ENCODE peak calls at places on chromosome X, in five cellular contexts. One of them, this sample, is unnamed. For H3K4me1, the result is how much of the 10 kb centered on the place peaks cover.

GRCh38 chrX:106959897-106960296 is 39.7 kb downstream of the CLDN2 start:
- DNase-seq in GM23338: peak
- DNase-seq in fibroblast of lung: no peak
- DNase-seq in HCT116: no peak
- DNase-seq in A549: peak
- DNase-seq in this sample: peak

GRCh38 chrX:130118396-130118795 is 8.1 kb upstream of the ELF4 start:
- DNase-seq in fibroblast of lung: peak
- DNase-seq in GM23338: no peak
- DNase-seq in HCT116: no peak
- DNase-seq in A549: no peak
- DNase-seq in this sample: peak

GRCh38 chrX:42821803-42822443 is 44.0 kb upstream of the PPP1R2C start:
- DNase-seq in GM23338: no peak
- DNase-seq in A549: no peak
- DNase-seq in fibroblast of lung: no peak
- DNase-seq in HCT116: no peak
- DNase-seq in this sample: no peak

GRCh38 chrX:45959567-45959966 is 585.7 kb downstream of the ZNF674 start:
- DNase-seq in HCT116: no peak
- DNase-seq in A549: no peak
- DNase-seq in GM23338: no peak
- DNase-seq in fibroblast of lung: no peak
- DNase-seq in this sample: no peak

GRCh38 chrX:39813631-39814246 is 284.0 kb downstream of the BCOR start:
- DNase-seq in fibroblast of lung: peak
- DNase-seq in HCT116: no peak
- DNase-seq in GM23338: no peak
- DNase-seq in A549: no peak
- DNase-seq in this sample: peak

GRCh38 chrX:47191806-47192401 is 1.7 kb upstream of the UBA1 start:
- DNase-seq in GM23338: no peak
- DNase-seq in HCT116: no peak
- DNase-seq in fibroblast of lung: no peak
- DNase-seq in A549: no peak
- DNase-seq in this sample: no peak

GRCh38 chrX:128807367-128807766 is 715.9 kb downstream of the SMARCA1 start:
- DNase-seq in HCT116: no peak
- DNase-seq in GM23338: peak
- DNase-seq in fibroblast of lung: no peak
- DNase-seq in A549: no peak
- DNase-seq in this sample: no peak

GRCh38 chrX:22373766-22374165 is 101.1 kb downstream of the CBLL2 start:
- DNase-seq in A549: no peak
- DNase-seq in GM23338: no peak
- DNase-seq in fibroblast of lung: no peak
- DNase-seq in HCT116: no peak
- DNase-seq in this sample: no peak

GRCh38 chrX:132732236-132732635 is 226.2 kb downstream of the HS6ST2 start:
- DNase-seq in GM23338: no peak
- DNase-seq in A549: no peak
- DNase-seq in fibroblast of lung: no peak
- DNase-seq in HCT116: no peak
- DNase-seq in this sample: no peak

GRCh38 chrX:72125331-72126047 is 6.2 kb downstream of the RTL5 start:
- DNase-seq in fibroblast of lung: no peak
- DNase-seq in A549: no peak
- DNase-seq in HCT116: no peak
- DNase-seq in GM23338: no peak
- DNase-seq in this sample: no peak

GRCh38 chrX:119617511-119618164 is 11.4 kb upstream of the NKRF start:
- DNase-seq in GM23338: peak
- DNase-seq in HCT116: no peak
- DNase-seq in fibroblast of lung: no peak
- DNase-seq in A549: no peak
- DNase-seq in this sample: no peak
- H3K4me2 ChIP-seq in GM23338: peak
- H3K4me2 ChIP-seq in HCT116: no peak
- H3K4me2 ChIP-seq in fibroblast of lung: no peak
- H3K4me2 ChIP-seq in A549: no peak
- H3K4me2 ChIP-seq in this sample: no peak

DNA sequence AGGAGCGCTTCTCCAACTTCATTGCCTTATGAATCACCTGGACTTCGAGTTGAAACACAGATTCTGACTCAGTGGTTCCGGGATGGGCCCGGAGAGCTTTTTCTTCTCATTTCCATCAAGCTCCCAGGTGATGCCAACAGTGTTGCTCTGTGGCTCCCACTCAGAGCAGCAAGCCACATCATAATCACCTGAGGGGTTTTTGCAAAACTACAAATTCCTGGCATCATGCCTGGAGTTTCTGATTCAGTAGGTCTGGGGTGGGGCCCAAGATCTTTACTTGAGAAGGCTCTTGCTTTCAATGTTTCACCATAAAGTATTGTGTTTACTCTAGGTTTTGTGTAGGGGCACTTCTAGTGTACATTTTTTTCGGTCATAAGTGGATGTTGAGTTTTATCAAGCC is 7.0 kb downstream of the MTM1 start:
- DNase-seq in A549: no peak
- DNase-seq in GM23338: no peak
- DNase-seq in fibroblast of lung: peak
- DNase-seq in HCT116: peak
- DNase-seq in this sample: peak
- H3K4me1 ChIP-seq in A549: half or more
- H3K4me1 ChIP-seq in GM23338: under half
- H3K4me1 ChIP-seq in fibroblast of lung: under half
- H3K4me1 ChIP-seq in HCT116: under half
- H3K4me1 ChIP-seq in this sample: under half

DNA sequence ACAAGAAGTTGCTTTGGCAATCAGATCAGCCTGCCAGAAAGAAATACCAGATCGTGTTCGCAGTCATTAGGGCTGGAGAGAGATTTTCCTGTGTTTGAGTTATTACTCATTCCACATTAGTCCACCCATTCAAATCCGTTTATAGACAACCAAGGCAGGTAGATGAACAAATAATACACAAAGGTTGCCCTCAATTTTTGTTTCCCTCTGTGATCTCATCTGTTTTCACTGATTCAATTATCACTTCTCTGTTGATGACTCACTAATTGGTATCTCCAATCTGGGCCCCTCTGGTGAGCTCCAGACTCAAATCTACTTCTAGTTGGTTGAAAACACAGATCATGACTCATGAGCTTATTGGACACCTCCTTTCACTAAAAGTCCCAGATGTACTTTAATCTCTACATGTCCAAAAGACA is 54.5 kb downstream of the CHM start:
- DNase-seq in GM23338: no peak
- DNase-seq in fibroblast of lung: peak
- DNase-seq in A549: no peak
- DNase-seq in HCT116: peak
- DNase-seq in this sample: peak
- H3K4me2 ChIP-seq in GM23338: no peak
- H3K4me2 ChIP-seq in fibroblast of lung: no peak
- H3K4me2 ChIP-seq in A549: peak
- H3K4me2 ChIP-seq in HCT116: peak
- H3K4me2 ChIP-seq in this sample: peak

GRCh38 chrX:7228226-7228625 is 80.3 kb upstream of the PUDP start:
- DNase-seq in A549: no peak
- DNase-seq in GM23338: no peak
- DNase-seq in HCT116: no peak
- DNase-seq in fibroblast of lung: no peak
- DNase-seq in this sample: no peak

GRCh38 chrX:7223271-7223670 is 75.3 kb upstream of the PUDP start:
- DNase-seq in A549: no peak
- DNase-seq in fibroblast of lung: no peak
- DNase-seq in HCT116: no peak
- DNase-seq in GM23338: no peak
- DNase-seq in this sample: no peak

DNA sequence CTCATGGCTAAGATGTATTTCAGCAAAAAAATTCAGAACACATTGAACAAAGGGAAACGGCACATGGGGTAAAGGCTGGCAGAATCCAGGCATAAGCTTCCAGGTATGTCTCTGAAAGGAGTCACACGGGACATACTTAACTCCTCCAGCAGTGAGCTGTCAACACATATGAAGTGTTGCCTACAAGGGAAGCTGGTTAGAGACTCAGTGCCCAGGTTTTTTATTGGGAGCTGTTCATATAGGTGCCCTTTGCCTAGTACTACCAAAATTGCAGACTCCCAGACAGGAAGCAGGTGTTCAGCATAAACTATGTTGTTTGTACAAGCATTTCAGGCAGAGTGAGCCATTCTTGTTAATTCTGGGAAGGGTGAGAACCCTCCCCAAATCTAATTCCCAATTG is 77.4 kb upstream of the PUDP start:
- DNase-seq in fibroblast of lung: no peak
- DNase-seq in A549: no peak
- DNase-seq in GM23338: no peak
- DNase-seq in HCT116: no peak
- DNase-seq in this sample: no peak
- H3K4me1 ChIP-seq in fibroblast of lung: under half
- H3K4me1 ChIP-seq in A549: under half
- H3K4me1 ChIP-seq in GM23338: under half
- H3K4me1 ChIP-seq in HCT116: under half
- H3K4me1 ChIP-seq in this sample: under half

GRCh38 chrX:115913575-115913974 is 257.0 kb upstream of the AGTR2 start:
- DNase-seq in fibroblast of lung: no peak
- DNase-seq in A549: no peak
- DNase-seq in HCT116: no peak
- DNase-seq in GM23338: no peak
- DNase-seq in this sample: no peak
- H3K4me2 ChIP-seq in fibroblast of lung: no peak
- H3K4me2 ChIP-seq in A549: no peak
- H3K4me2 ChIP-seq in HCT116: no peak
- H3K4me2 ChIP-seq in GM23338: peak
- H3K4me2 ChIP-seq in this sample: no peak

GRCh38 chrX:153885968-153886903 is at the start of gene L1CAM:
- DNase-seq in fibroblast of lung: no peak
- DNase-seq in GM23338: peak
- DNase-seq in A549: no peak
- DNase-seq in HCT116: no peak
- DNase-seq in this sample: peak
- H3K4me1 ChIP-seq in fibroblast of lung: under half
- H3K4me1 ChIP-seq in GM23338: under half
- H3K4me1 ChIP-seq in A549: under half
- H3K4me1 ChIP-seq in HCT116: under half
- H3K4me1 ChIP-seq in this sample: under half